ENCODE peak calls at places on chromosome 20, in ten cellular contexts. One of them, this sample, is unnamed.

GRCh38 chr20:588932-589672 is 21.0 kb downstream of the TCF15 start:
- DNase-seq in Calu3: no peak
- DNase-seq in NCI-H2081: no peak
- DNase-seq in DND-41: no peak
- DNase-seq in EL: no peak
- DNase-seq in activated CD8-positive, alpha-beta memory T cell treated with anti-CD3 and anti-CD28 coated beads for 48 hours: no peak
- DNase-seq in adrenal gland: no peak
- DNase-seq in LoVo: no peak
- DNase-seq in putamen: no peak
- DNase-seq in pulmonary artery endothelial cell: no peak
- DNase-seq in this sample: peak

GRCh38 chr20:61411743-61412142 is 159.7 kb downstream of the CDH4 start:
- DNase-seq in Calu3: no peak
- DNase-seq in NCI-H2081: no peak
- DNase-seq in DND-41: no peak
- DNase-seq in EL: no peak
- DNase-seq in activated CD8-positive, alpha-beta memory T cell treated with anti-CD3 and anti-CD28 coated beads for 48 hours: no peak
- DNase-seq in adrenal gland: no peak
- DNase-seq in LoVo: no peak
- DNase-seq in putamen: no peak
- DNase-seq in pulmonary artery endothelial cell: no peak
- DNase-seq in this sample: no peak

GRCh38 chr20:431012-431904 is 23.2 kb downstream of the RBCK1 start:
- DNase-seq in Calu3: peak
- DNase-seq in NCI-H2081: peak
- DNase-seq in DND-41: peak
- DNase-seq in EL: peak
- DNase-seq in activated CD8-positive, alpha-beta memory T cell treated with anti-CD3 and anti-CD28 coated beads for 48 hours: no peak
- DNase-seq in adrenal gland: peak
- DNase-seq in LoVo: peak
- DNase-seq in putamen: peak
- DNase-seq in pulmonary artery endothelial cell: peak
- DNase-seq in this sample: no peak

GRCh38 chr20:46056970-46057855 is 28.2 kb downstream of the SLC12A5 start:
- DNase-seq in Calu3: no peak
- DNase-seq in NCI-H2081: no peak
- DNase-seq in DND-41: peak
- DNase-seq in EL: peak
- DNase-seq in activated CD8-positive, alpha-beta memory T cell treated with anti-CD3 and anti-CD28 coated beads for 48 hours: no peak
- DNase-seq in adrenal gland: peak
- DNase-seq in LoVo: no peak
- DNase-seq in putamen: no peak
- DNase-seq in pulmonary artery endothelial cell: no peak
- DNase-seq in this sample: peak

GRCh38 chr20:23340524-23340923 is 10.1 kb upstream of the NXT1 start:
- DNase-seq in Calu3: peak
- DNase-seq in NCI-H2081: peak
- DNase-seq in DND-41: peak
- DNase-seq in EL: peak
- DNase-seq in activated CD8-positive, alpha-beta memory T cell treated with anti-CD3 and anti-CD28 coated beads for 48 hours: no peak
- DNase-seq in adrenal gland: peak
- DNase-seq in LoVo: peak
- DNase-seq in putamen: peak
- DNase-seq in pulmonary artery endothelial cell: peak
- DNase-seq in this sample: peak

GRCh38 chr20:7274870-7275269 is 507.4 kb downstream of the BMP2 start:
- DNase-seq in Calu3: no peak
- DNase-seq in NCI-H2081: no peak
- DNase-seq in DND-41: no peak
- DNase-seq in EL: no peak
- DNase-seq in activated CD8-positive, alpha-beta memory T cell treated with anti-CD3 and anti-CD28 coated beads for 48 hours: no peak
- DNase-seq in adrenal gland: no peak
- DNase-seq in LoVo: no peak
- DNase-seq in putamen: no peak
- DNase-seq in pulmonary artery endothelial cell: no peak
- DNase-seq in this sample: no peak

GRCh38 chr20:58709703-58710039 is 17.1 kb downstream of the NPEPL1 start:
- DNase-seq in Calu3: no peak
- DNase-seq in NCI-H2081: no peak
- DNase-seq in DND-41: no peak
- DNase-seq in EL: no peak
- DNase-seq in activated CD8-positive, alpha-beta memory T cell treated with anti-CD3 and anti-CD28 coated beads for 48 hours: no peak
- DNase-seq in adrenal gland: no peak
- DNase-seq in LoVo: no peak
- DNase-seq in putamen: no peak
- DNase-seq in pulmonary artery endothelial cell: no peak
- DNase-seq in this sample: no peak

GRCh38 chr20:57716893-57717292 is 7.1 kb upstream of the PMEPA1 start:
- DNase-seq in Calu3: no peak
- DNase-seq in NCI-H2081: no peak
- DNase-seq in DND-41: no peak
- DNase-seq in EL: no peak
- DNase-seq in activated CD8-positive, alpha-beta memory T cell treated with anti-CD3 and anti-CD28 coated beads for 48 hours: no peak
- DNase-seq in adrenal gland: no peak
- DNase-seq in LoVo: no peak
- DNase-seq in putamen: no peak
- DNase-seq in pulmonary artery endothelial cell: no peak
- DNase-seq in this sample: no peak

GRCh38 chr20:1415667-1416468 is 23.0 kb upstream of the FKBP1A start:
- DNase-seq in Calu3: peak
- DNase-seq in NCI-H2081: no peak
- DNase-seq in DND-41: no peak
- DNase-seq in EL: peak
- DNase-seq in activated CD8-positive, alpha-beta memory T cell treated with anti-CD3 and anti-CD28 coated beads for 48 hours: no peak
- DNase-seq in adrenal gland: no peak
- DNase-seq in LoVo: peak
- DNase-seq in putamen: no peak
- DNase-seq in pulmonary artery endothelial cell: no peak
- DNase-seq in this sample: no peak

GRCh38 chr20:36654506-36654905 is 8.5 kb upstream of the SLA2 start:
- DNase-seq in Calu3: no peak
- DNase-seq in NCI-H2081: no peak
- DNase-seq in DND-41: no peak
- DNase-seq in EL: no peak
- DNase-seq in activated CD8-positive, alpha-beta memory T cell treated with anti-CD3 and anti-CD28 coated beads for 48 hours: no peak
- DNase-seq in adrenal gland: no peak
- DNase-seq in LoVo: no peak
- DNase-seq in putamen: no peak
- DNase-seq in pulmonary artery endothelial cell: no peak
- DNase-seq in this sample: no peak

GRCh38 chr20:20225325-20225724 is 142.6 kb upstream of the INSM1 start:
- DNase-seq in Calu3: no peak
- DNase-seq in NCI-H2081: peak
- DNase-seq in DND-41: no peak
- DNase-seq in EL: no peak
- DNase-seq in activated CD8-positive, alpha-beta memory T cell treated with anti-CD3 and anti-CD28 coated beads for 48 hours: no peak
- DNase-seq in adrenal gland: no peak
- DNase-seq in LoVo: no peak
- DNase-seq in putamen: no peak
- DNase-seq in pulmonary artery endothelial cell: no peak
- DNase-seq in this sample: no peak

GRCh38 chr20:61253264-61253639 is 1.2 kb downstream of the CDH4 start:
- DNase-seq in Calu3: no peak
- DNase-seq in NCI-H2081: no peak
- DNase-seq in DND-41: no peak
- DNase-seq in EL: peak
- DNase-seq in activated CD8-positive, alpha-beta memory T cell treated with anti-CD3 and anti-CD28 coated beads for 48 hours: no peak
- DNase-seq in adrenal gland: no peak
- DNase-seq in LoVo: no peak
- DNase-seq in putamen: no peak
- DNase-seq in pulmonary artery endothelial cell: no peak
- DNase-seq in this sample: no peak

GRCh38 chr20:12927489-12927888 is 81.3 kb upstream of the SPTLC3 start:
- DNase-seq in Calu3: no peak
- DNase-seq in NCI-H2081: no peak
- DNase-seq in DND-41: no peak
- DNase-seq in EL: peak
- DNase-seq in activated CD8-positive, alpha-beta memory T cell treated with anti-CD3 and anti-CD28 coated beads for 48 hours: no peak
- DNase-seq in adrenal gland: no peak
- DNase-seq in LoVo: no peak
- DNase-seq in putamen: no peak
- DNase-seq in pulmonary artery endothelial cell: no peak
- DNase-seq in this sample: no peak

GRCh38 chr20:62642666-62643520 is 590 bp downstream of the SLCO4A1 start:
- DNase-seq in Calu3: peak
- DNase-seq in NCI-H2081: peak
- DNase-seq in DND-41: peak
- DNase-seq in EL: peak
- DNase-seq in activated CD8-positive, alpha-beta memory T cell treated with anti-CD3 and anti-CD28 coated beads for 48 hours: peak
- DNase-seq in adrenal gland: no peak
- DNase-seq in LoVo: peak
- DNase-seq in putamen: peak
- DNase-seq in pulmonary artery endothelial cell: no peak
- DNase-seq in this sample: peak

GRCh38 chr20:41696428-41696827 is 78.3 kb upstream of the CHD6 start:
- DNase-seq in Calu3: no peak
- DNase-seq in NCI-H2081: no peak
- DNase-seq in DND-41: no peak
- DNase-seq in EL: no peak
- DNase-seq in activated CD8-positive, alpha-beta memory T cell treated with anti-CD3 and anti-CD28 coated beads for 48 hours: no peak
- DNase-seq in adrenal gland: peak
- DNase-seq in LoVo: no peak
- DNase-seq in putamen: no peak
- DNase-seq in pulmonary artery endothelial cell: no peak
- DNase-seq in this sample: no peak

GRCh38 chr20:49603209-49603627 is 35.3 kb upstream of the PTGIS start:
- DNase-seq in Calu3: peak
- DNase-seq in NCI-H2081: no peak
- DNase-seq in DND-41: no peak
- DNase-seq in EL: peak
- DNase-seq in activated CD8-positive, alpha-beta memory T cell treated with anti-CD3 and anti-CD28 coated beads for 48 hours: no peak
- DNase-seq in adrenal gland: no peak
- DNase-seq in LoVo: no peak
- DNase-seq in putamen: no peak
- DNase-seq in pulmonary artery endothelial cell: no peak
- DNase-seq in this sample: no peak

GRCh38 chr20:46010491-46011405 is 2.0 kb downstream of the MMP9 start:
- DNase-seq in Calu3: no peak
- DNase-seq in NCI-H2081: no peak
- DNase-seq in DND-41: no peak
- DNase-seq in EL: no peak
- DNase-seq in activated CD8-positive, alpha-beta memory T cell treated with anti-CD3 and anti-CD28 coated beads for 48 hours: no peak
- DNase-seq in adrenal gland: no peak
- DNase-seq in LoVo: no peak
- DNase-seq in putamen: no peak
- DNase-seq in pulmonary artery endothelial cell: no peak
- DNase-seq in this sample: peak

GRCh38 chr20:54070187-54070987 is at the start of gene BCAS1:
- DNase-seq in Calu3: peak
- DNase-seq in NCI-H2081: no peak
- DNase-seq in DND-41: no peak
- DNase-seq in EL: no peak
- DNase-seq in activated CD8-positive, alpha-beta memory T cell treated with anti-CD3 and anti-CD28 coated beads for 48 hours: no peak
- DNase-seq in adrenal gland: no peak
- DNase-seq in LoVo: peak
- DNase-seq in putamen: no peak
- DNase-seq in pulmonary artery endothelial cell: no peak
- DNase-seq in this sample: no peak

GRCh38 chr20:18052856-18053255 is 4.9 kb downstream of the OVOL2 start:
- DNase-seq in Calu3: no peak
- DNase-seq in NCI-H2081: no peak
- DNase-seq in DND-41: no peak
- DNase-seq in EL: no peak
- DNase-seq in activated CD8-positive, alpha-beta memory T cell treated with anti-CD3 and anti-CD28 coated beads for 48 hours: no peak
- DNase-seq in adrenal gland: no peak
- DNase-seq in LoVo: no peak
- DNase-seq in putamen: no peak
- DNase-seq in pulmonary artery endothelial cell: no peak
- DNase-seq in this sample: no peak

This sample was measured in GM13976.